ENCODE peak calls at places on chromosomes 13 and 19, in five cellular contexts. H is AG04450, O is ascending aorta, V is right lobe of liver, I is MM.1S. G is an unnamed sample.

GRCh38 chr19:50874185-50874584 is 946 bp downstream of the KLK2 start:
- DNase-seq in O (no peak), H (no peak), V (no peak), I (no peak), G (no peak)

GRCh38 chr19:10290876-10291553 is 1.3 kb downstream of the ICAM5 start:
- DNase-seq in H (no peak), I (peak), V (peak), O (no peak), G (peak)

GRCh38 chr13:105471683-105472082 is 1063.8 kb downstream of the EFNB2 start:
- DNase-seq in H (no peak), V (no peak), O (no peak), I (no peak), G (no peak)

GRCh38 chr13:111412251-111412650 is 91.8 kb downstream of the TEX29 start:
- DNase-seq in V (no peak), H (no peak), I (no peak), O (no peak), G (no peak)

GRCh38 chr13:109380457-109380856 is 405.9 kb downstream of the IRS2 start:
- DNase-seq in H (no peak), V (no peak), I (no peak), O (no peak), G (no peak)

GRCh38 chr19:41860419-41861097 is 503 bp downstream of the RPS19 start:
- DNase-seq in I (peak), V (no peak), O (no peak), H (no peak), G (no peak)

GRCh38 chr13:25042141-25042540 is 53.8 kb upstream of the PABPC3 start:
- DNase-seq in V (no peak), H (no peak), I (no peak), O (no peak), G (no peak)

GRCh38 chr13:78806457-78806856 is 147.5 kb upstream of the OBI1 start:
- DNase-seq in H (no peak), V (no peak), I (no peak), O (no peak), G (no peak)

GRCh38 chr13:55654243-55654642 is 1486.5 kb upstream of the PRR20A start:
- DNase-seq in H (no peak), O (no peak), I (no peak), V (no peak), G (no peak)

GRCh38 chr13:23709521-23709920 is 139.3 kb downstream of the TNFRSF19 start:
- DNase-seq in O (no peak), V (no peak), I (no peak), H (no peak), G (no peak)

GRCh38 chr13:36531746-36532486 is 99.6 kb downstream of the CCNA1 start:
- DNase-seq in H (no peak), I (no peak), O (no peak), V (no peak), G (no peak)

GRCh38 chr13:44710576-44710975 is 134.4 kb upstream of the TSC22D1 start:
- DNase-seq in O (no peak), I (no peak), V (no peak), H (peak), G (no peak)

GRCh38 chr13:52127783-52128702 is 830 bp downstream of the NEK5 start:
- DNase-seq in H (peak), V (peak), I (peak), O (peak), G (no peak)
- H3K27ac ChIP-seq in H (no peak), V (no peak), I (no peak), O (peak), G (no peak)

DNA sequence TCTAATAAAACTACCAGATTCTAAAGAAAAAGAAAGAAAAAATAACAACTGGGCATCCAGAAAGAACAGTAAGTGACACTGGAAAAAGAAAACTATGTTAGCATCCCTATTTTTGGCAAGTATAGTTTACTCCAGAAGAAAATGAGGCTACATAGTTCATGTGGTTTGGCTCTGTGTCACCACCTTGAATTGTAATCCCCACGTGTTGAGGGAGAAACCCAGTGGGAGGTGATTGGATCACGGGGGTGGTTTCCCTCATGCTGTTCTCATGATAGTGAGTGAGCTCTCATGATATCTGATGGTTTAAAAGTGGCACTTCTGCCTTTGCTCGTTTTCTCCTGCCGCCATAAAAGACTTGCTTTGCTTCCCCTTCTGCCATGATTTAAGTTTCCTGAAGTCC is 76.9 kb downstream of the ITGBL1 start:
- DNase-seq in H (peak), V (no peak), I (no peak), O (peak), G (no peak)
- H3K27ac ChIP-seq in H (no peak), V (no peak), I (no peak), O (peak), G (no peak)

DNA sequence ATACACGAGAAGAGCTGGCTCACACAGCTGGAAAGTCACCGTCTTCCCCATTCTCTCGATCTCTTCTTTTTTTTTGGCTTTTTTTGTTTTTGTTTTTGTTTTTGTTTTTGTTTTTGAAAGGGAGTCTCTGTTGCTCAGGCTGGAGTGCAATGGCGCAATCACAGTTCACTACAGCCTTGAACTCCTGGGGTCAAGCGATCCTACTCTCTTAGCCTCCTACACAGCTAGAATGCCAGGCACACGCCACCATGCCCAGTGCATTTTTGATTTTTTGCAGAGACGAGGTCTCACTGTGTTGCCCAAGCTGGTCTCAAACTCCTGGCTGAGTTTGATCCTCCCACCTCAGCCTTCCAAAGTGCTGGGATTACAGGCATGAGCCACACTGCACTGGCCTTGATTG is 4.0 kb downstream of the FXYD3 start:
- DNase-seq in I (no peak), V (peak), O (no peak), H (no peak), G (no peak)
- H3K27ac ChIP-seq in I (no peak), V (peak), O (no peak), H (no peak), G (peak)

DNA sequence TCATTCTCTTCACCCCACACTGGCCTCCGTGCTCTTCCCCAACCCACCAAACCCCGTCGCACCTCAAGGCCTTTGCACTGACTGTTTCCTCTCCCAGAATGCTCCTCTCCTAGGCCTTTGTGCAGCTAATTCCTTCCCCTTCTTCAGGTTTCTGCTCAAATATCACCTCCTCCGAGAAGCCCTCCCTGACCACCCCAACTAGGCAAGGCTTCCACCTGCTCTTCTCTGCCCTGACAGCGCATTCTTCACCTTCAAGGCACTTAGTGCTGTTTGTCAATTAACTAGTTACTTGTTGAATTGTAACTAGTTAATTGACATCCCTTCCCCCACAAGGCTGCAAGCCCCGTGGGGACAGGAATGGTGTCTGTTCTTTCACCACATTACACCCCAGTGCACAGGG is 7.8 kb upstream of the NCCRP1 start:
- DNase-seq in I (no peak), H (no peak), V (no peak), O (no peak), G (no peak)
- H3K27ac ChIP-seq in I (no peak), H (no peak), V (no peak), O (no peak), G (no peak)

GRCh38 chr19:6056801-6057650 is 53.3 kb downstream of the RFX2 start:
- DNase-seq in H (peak), V (peak), I (no peak), O (peak), G (peak)

GRCh38 chr19:6057651-6058365 is 52.5 kb downstream of the RFX2 start:
- DNase-seq in I (no peak), V (no peak), O (no peak), H (no peak), G (no peak)

GRCh38 chr19:6055013-6055795 is 55.1 kb downstream of the RFX2 start:
- DNase-seq in I (no peak), V (no peak), O (no peak), H (no peak), G (no peak)

GRCh38 chr19:6058411-6059201 is 51.7 kb downstream of the RFX2 start:
- DNase-seq in O (peak), H (no peak), I (no peak), V (no peak), G (no peak)

GRCh38 chr19:6056282-6056741 is 54.0 kb downstream of the RFX2 start:
- DNase-seq in V (peak), H (no peak), O (peak), I (no peak), G (no peak)
- H3K27ac ChIP-seq in V (peak), H (no peak), O (peak), I (no peak), G (peak)

GRCh38 chr19:2207991-2208860 is 27.9 kb downstream of the PLEKHJ1 start:
- DNase-seq in H (no peak), O (no peak), V (no peak), I (no peak), G (no peak)
- H3K27ac ChIP-seq in H (no peak), O (no peak), V (no peak), I (no peak), G (no peak)

GRCh38 chr19:36113895-36114762 is 546 bp downstream of the POLR2I start:
- DNase-seq in V (no peak), I (no peak), H (no peak), O (peak), G (no peak)
- H3K27ac ChIP-seq in V (peak), I (peak), H (peak), O (peak), G (peak)

GRCh38 chr13:43036386-43037220 is 13.2 kb downstream of the DNAJC15 start:
- DNase-seq in V (no peak), H (no peak), O (no peak), I (no peak), G (peak)
- H3K27ac ChIP-seq in V (no peak), H (peak), O (no peak), I (no peak), G (no peak)

GRCh38 chr13:40102854-40103253 is 447.4 kb downstream of the COG6 start:
- DNase-seq in O (no peak), I (no peak), H (peak), V (no peak), G (peak)
- H3K27ac ChIP-seq in O (no peak), I (no peak), H (no peak), V (no peak), G (no peak)